ENCODE peak calls at places on chromosome X, in nine cellular contexts. X, S, J, B, A, H, G, O and K are unnamed samples.
A peak's percentile ranks its signal among the peaks of the same experiment; 100 is the strongest.

GRCh38 chrX:42978655-42979379 is 200.9 kb upstream of the PPP1R2C start:
- DNase-seq in X (no peak), S (no peak), J (peak; percentile 1), H (no peak), O (no peak), B (peak; percentile 33), A (no peak), G (no peak), K (no peak)

GRCh38 chrX:38232287-38232686 is 11.6 kb upstream of the SRPX start:
- DNase-seq in H (no peak), A (peak; percentile 61), O (no peak), B (peak; percentile 80), J (no peak), S (no peak), G (no peak), X (no peak), K (no peak)

GRCh38 chrX:57595381-57595811 is 3.6 kb downstream of the ZXDB start:
- DNase-seq in G (no peak), S (no peak), H (no peak), X (no peak), J (peak; percentile 61), A (peak; percentile 71), B (peak; percentile 91), O (peak; percentile 61), K (no peak)

GRCh38 chrX:150486011-150486410 is 82.4 kb upstream of the MTM1 start:
- DNase-seq in A (peak; percentile 53), G (no peak), H (no peak), O (peak; percentile 44), B (peak; percentile 36), X (no peak), J (peak; percentile 54), S (peak; percentile 49), K (peak; percentile 79)

GRCh38 chrX:2898861-2899512 is 30.2 kb downstream of the ARSD start:
- DNase-seq in O (no peak), G (no peak), H (no peak), J (no peak), B (no peak), X (no peak), S (no peak), A (no peak), K (no peak)

GRCh38 chrX:49073641-49074575 is at the start of gene PRAF2:
- DNase-seq in H (peak; percentile 69), S (peak; percentile 88), A (peak; percentile 91), G (peak; percentile 90), J (peak; percentile 84), O (peak; percentile 91), X (peak; percentile 91), B (peak; percentile 89), K (peak; percentile 92)

GRCh38 chrX:65035451-65035779 is 59.2 kb upstream of the ZC4H2 start:
- DNase-seq in H (no peak), J (no peak), O (no peak), B (peak; percentile 3), A (peak; percentile 0), S (no peak), X (no peak), G (no peak), K (no peak)

GRCh38 chrX:68691102-68691501 is 43.6 kb downstream of the STARD8 start:
- DNase-seq in G (no peak), S (no peak), H (no peak), J (no peak), A (no peak), B (no peak), X (no peak), O (no peak), K (no peak)

GRCh38 chrX:16610121-16610565 is 39.8 kb upstream of the S100G start:
- DNase-seq in S (no peak), B (peak; percentile 72), O (peak; percentile 64), H (no peak), A (peak; percentile 76), X (no peak), G (no peak), J (peak; percentile 78), K (no peak)

GRCh38 chrX:100880368-100880767 is 6.2 kb upstream of the NOX1 start:
- DNase-seq in H (no peak), G (no peak), A (no peak), B (no peak), X (peak; percentile 77), J (no peak), O (no peak), S (no peak), K (no peak)

GRCh38 chrX:43655961-43656494 is at the start of gene MAOA:
- DNase-seq in S (peak; percentile 43), A (no peak), X (no peak), G (no peak), J (no peak), O (peak; percentile 59), B (no peak), H (no peak), K (peak; percentile 47)

GRCh38 chrX:49147907-49148306 is 14.7 kb upstream of the MAGIX start:
- DNase-seq in X (no peak), H (no peak), G (no peak), B (no peak), S (no peak), O (no peak), J (no peak), A (no peak), K (no peak)

GRCh38 chrX:8873102-8873501 is 71.9 kb upstream of the FAM9A start:
- DNase-seq in B (no peak), G (no peak), S (no peak), X (no peak), J (no peak), H (no peak), O (no peak), A (no peak), K (no peak)

GRCh38 chrX:130419263-130419662 is 17.5 kb downstream of the RBMX2 start:
- DNase-seq in O (no peak), H (no peak), X (no peak), S (no peak), B (no peak), G (no peak), J (no peak), A (no peak), K (no peak)

GRCh38 chrX:14697453-14697852 is 168.1 kb downstream of the GLRA2 start:
- DNase-seq in J (peak; percentile 54), A (no peak), H (no peak), B (no peak), O (peak; percentile 6), G (peak; percentile 9), X (peak; percentile 19), S (peak; percentile 25), K (no peak)

GRCh38 chrX:78011846-78012245 is 42.4 kb upstream of the PGAM4 start:
- DNase-seq in X (no peak), H (no peak), S (no peak), B (peak; percentile 17), O (no peak), G (no peak), A (no peak), J (no peak), K (no peak)